ENCODE peak calls at places on chromosomes 7 and 10, in six cellular contexts. One of them, this sample, is unnamed.

GRCh38 chr10:17206210-17206709 is 4.8 kb upstream of the TRDMT1 start:
- DNase-seq in tibial artery: no peak
- DNase-seq in Panc1: no peak
- DNase-seq in astrocyte of the spinal cord: peak
- DNase-seq in fibroblast of lung: peak
- DNase-seq in brain microvascular endothelial cell: peak
- DNase-seq in this sample: peak

GRCh38 chr7:87212478-87212877 is 7.1 kb downstream of the TMEM243 start:
- DNase-seq in tibial artery: no peak
- DNase-seq in Panc1: no peak
- DNase-seq in astrocyte of the spinal cord: no peak
- DNase-seq in fibroblast of lung: no peak
- DNase-seq in brain microvascular endothelial cell: no peak
- DNase-seq in this sample: no peak

GRCh38 chr10:1677307-1677939 is 59.9 kb downstream of the ADARB2 start:
- DNase-seq in tibial artery: no peak
- DNase-seq in Panc1: no peak
- DNase-seq in astrocyte of the spinal cord: no peak
- DNase-seq in fibroblast of lung: no peak
- DNase-seq in brain microvascular endothelial cell: no peak
- DNase-seq in this sample: no peak

GRCh38 chr7:39624935-39625694 is 1.7 kb downstream of the RALA start:
- DNase-seq in tibial artery: no peak
- DNase-seq in Panc1: no peak
- DNase-seq in astrocyte of the spinal cord: no peak
- DNase-seq in fibroblast of lung: peak
- DNase-seq in brain microvascular endothelial cell: no peak
- DNase-seq in this sample: no peak

GRCh38 chr7:36153571-36154097 is 580 bp downstream of the EEPD1 start:
- DNase-seq in tibial artery: peak
- DNase-seq in Panc1: no peak
- DNase-seq in astrocyte of the spinal cord: no peak
- DNase-seq in fibroblast of lung: no peak
- DNase-seq in brain microvascular endothelial cell: no peak
- DNase-seq in this sample: no peak

GRCh38 chr7:132614428-132615076 is 38.3 kb upstream of the PLXNA4 start:
- DNase-seq in tibial artery: peak
- DNase-seq in Panc1: no peak
- DNase-seq in astrocyte of the spinal cord: peak
- DNase-seq in fibroblast of lung: peak
- DNase-seq in brain microvascular endothelial cell: no peak
- DNase-seq in this sample: no peak

GRCh38 chr7:37118029-37118428 is 330.6 kb downstream of the ELMO1 start:
- DNase-seq in tibial artery: no peak
- DNase-seq in Panc1: no peak
- DNase-seq in astrocyte of the spinal cord: no peak
- DNase-seq in fibroblast of lung: no peak
- DNase-seq in brain microvascular endothelial cell: no peak
- DNase-seq in this sample: no peak

GRCh38 chr10:86042161-86042560 is 324.4 kb downstream of the GRID1 start:
- DNase-seq in tibial artery: no peak
- DNase-seq in Panc1: no peak
- DNase-seq in astrocyte of the spinal cord: no peak
- DNase-seq in fibroblast of lung: no peak
- DNase-seq in brain microvascular endothelial cell: no peak
- DNase-seq in this sample: no peak

GRCh38 chr7:104207731-104208420 is at the start of gene ORC5:
- DNase-seq in tibial artery: peak
- DNase-seq in Panc1: peak
- DNase-seq in astrocyte of the spinal cord: peak
- DNase-seq in fibroblast of lung: peak
- DNase-seq in brain microvascular endothelial cell: peak
- DNase-seq in this sample: peak

GRCh38 chr7:44534087-44534486 is 7.0 kb downstream of the NPC1L1 start:
- DNase-seq in tibial artery: no peak
- DNase-seq in Panc1: no peak
- DNase-seq in astrocyte of the spinal cord: no peak
- DNase-seq in fibroblast of lung: peak
- DNase-seq in brain microvascular endothelial cell: no peak
- DNase-seq in this sample: no peak

GRCh38 chr10:124644771-124645170 is 99.4 kb downstream of the FAM53B start:
- DNase-seq in tibial artery: no peak
- DNase-seq in Panc1: no peak
- DNase-seq in astrocyte of the spinal cord: no peak
- DNase-seq in fibroblast of lung: no peak
- DNase-seq in brain microvascular endothelial cell: no peak
- DNase-seq in this sample: no peak

GRCh38 chr10:86253171-86254072 is 113.2 kb downstream of the GRID1 start:
- DNase-seq in tibial artery: no peak
- DNase-seq in Panc1: no peak
- DNase-seq in astrocyte of the spinal cord: no peak
- DNase-seq in fibroblast of lung: no peak
- DNase-seq in brain microvascular endothelial cell: no peak
- DNase-seq in this sample: peak

GRCh38 chr7:93194368-93194767 is 31.9 kb downstream of the HEPACAM2 start:
- DNase-seq in tibial artery: no peak
- DNase-seq in Panc1: no peak
- DNase-seq in astrocyte of the spinal cord: peak
- DNase-seq in fibroblast of lung: peak
- DNase-seq in brain microvascular endothelial cell: peak
- DNase-seq in this sample: peak

GRCh38 chr7:26202019-26202985 is 757 bp downstream of the CBX3 start:
- DNase-seq in tibial artery: peak
- DNase-seq in Panc1: no peak
- DNase-seq in astrocyte of the spinal cord: peak
- DNase-seq in fibroblast of lung: no peak
- DNase-seq in brain microvascular endothelial cell: no peak
- DNase-seq in this sample: peak

GRCh38 chr7:47931788-47932425 is 16.4 kb downstream of the PKD1L1 start:
- DNase-seq in tibial artery: no peak
- DNase-seq in Panc1: no peak
- DNase-seq in astrocyte of the spinal cord: peak
- DNase-seq in fibroblast of lung: no peak
- DNase-seq in brain microvascular endothelial cell: peak
- DNase-seq in this sample: no peak

GRCh38 chr7:93016681-93017349 is 101.0 kb downstream of the SAMD9 start:
- DNase-seq in tibial artery: no peak
- DNase-seq in Panc1: no peak
- DNase-seq in astrocyte of the spinal cord: no peak
- DNase-seq in fibroblast of lung: no peak
- DNase-seq in brain microvascular endothelial cell: no peak
- DNase-seq in this sample: no peak

GRCh38 chr7:139873593-139874374 is 44.7 kb downstream of the TBXAS1 start:
- DNase-seq in tibial artery: no peak
- DNase-seq in Panc1: no peak
- DNase-seq in astrocyte of the spinal cord: no peak
- DNase-seq in fibroblast of lung: no peak
- DNase-seq in brain microvascular endothelial cell: no peak
- DNase-seq in this sample: no peak

GRCh38 chr10:27223964-27224363 is 16.6 kb downstream of the ACBD5 start:
- DNase-seq in tibial artery: peak
- DNase-seq in Panc1: no peak
- DNase-seq in astrocyte of the spinal cord: peak
- DNase-seq in fibroblast of lung: peak
- DNase-seq in brain microvascular endothelial cell: peak
- DNase-seq in this sample: peak

GRCh38 chr7:50667789-50668226 is 102.6 kb upstream of the DDC start:
- DNase-seq in tibial artery: peak
- DNase-seq in Panc1: no peak
- DNase-seq in astrocyte of the spinal cord: no peak
- DNase-seq in fibroblast of lung: peak
- DNase-seq in brain microvascular endothelial cell: no peak
- DNase-seq in this sample: no peak

GRCh38 chr7:1668932-1669485 is 1.1 kb upstream of the ELFN1 start:
- DNase-seq in tibial artery: peak
- DNase-seq in Panc1: no peak
- DNase-seq in astrocyte of the spinal cord: no peak
- DNase-seq in fibroblast of lung: peak
- DNase-seq in brain microvascular endothelial cell: no peak
- DNase-seq in this sample: no peak

GRCh38 chr10:49666685-49667084 is 12.8 kb upstream of the C10orf53 start:
- DNase-seq in tibial artery: no peak
- DNase-seq in Panc1: no peak
- DNase-seq in astrocyte of the spinal cord: no peak
- DNase-seq in fibroblast of lung: no peak
- DNase-seq in brain microvascular endothelial cell: no peak
- DNase-seq in this sample: no peak

DNA sequence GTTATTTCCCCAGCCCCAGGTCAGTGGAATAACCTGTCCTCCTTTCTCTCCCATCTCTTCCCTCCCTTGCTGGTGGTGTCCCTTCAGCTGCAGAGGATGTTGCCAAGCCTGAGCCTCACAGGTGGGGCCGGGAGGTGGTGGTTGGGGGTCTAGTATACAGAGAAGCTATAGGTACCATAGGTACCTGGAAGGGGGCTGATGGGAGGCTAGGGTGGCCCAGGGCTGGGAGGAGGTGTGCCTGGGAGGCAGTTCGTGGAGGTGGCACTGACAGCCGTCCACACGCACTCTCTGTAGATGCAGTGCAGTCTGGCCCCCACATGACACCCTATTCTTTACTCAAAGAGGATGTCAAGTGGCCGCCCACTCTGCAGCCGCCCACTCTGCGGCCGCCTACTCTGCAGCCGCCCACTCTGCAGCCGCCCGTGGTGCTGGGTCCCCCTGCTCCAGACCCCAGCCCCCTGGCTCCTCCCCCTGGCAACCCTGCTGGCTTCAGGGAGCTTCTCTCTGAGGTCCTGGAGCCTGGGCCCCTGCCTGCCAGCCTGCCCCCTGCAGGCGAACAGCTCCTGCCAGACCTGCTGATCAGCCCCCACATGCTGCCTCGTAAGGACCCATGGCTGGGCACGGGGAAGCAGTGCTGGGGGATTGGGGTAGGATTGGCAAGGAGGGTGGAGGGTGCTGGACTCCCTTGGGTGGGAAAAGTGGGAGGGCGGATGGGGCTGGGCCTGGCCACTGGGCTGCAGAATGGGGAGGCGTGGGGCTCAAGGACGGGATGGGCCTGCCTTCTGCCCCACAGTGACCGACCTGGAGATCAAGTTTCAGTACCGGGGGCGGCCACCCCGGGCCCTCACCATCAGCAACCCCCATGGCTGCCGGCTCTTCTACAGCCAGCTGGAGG is 9.5 kb downstream of the IRF5 start:
- DNase-seq in tibial artery: no peak
- DNase-seq in Panc1: no peak
- DNase-seq in astrocyte of the spinal cord: no peak
- DNase-seq in fibroblast of lung: no peak
- DNase-seq in brain microvascular endothelial cell: no peak
- DNase-seq in this sample: no peak
- TF ChIP-seq CTCF in tibial artery: no peak
- TF ChIP-seq CTCF in Panc1: peak
- TF ChIP-seq CTCF in astrocyte of the spinal cord: peak
- TF ChIP-seq CTCF in fibroblast of lung: no peak
- TF ChIP-seq CTCF in brain microvascular endothelial cell: peak
- TF ChIP-seq CTCF in this sample: no peak

GRCh38 chr7:142009142-142009541 is 13.5 kb downstream of the MGAM start:
- DNase-seq in tibial artery: no peak
- DNase-seq in Panc1: no peak
- DNase-seq in astrocyte of the spinal cord: no peak
- DNase-seq in fibroblast of lung: no peak
- DNase-seq in brain microvascular endothelial cell: no peak
- DNase-seq in this sample: no peak

GRCh38 chr7:142018154-142018553 is 22.5 kb downstream of the MGAM start:
- DNase-seq in tibial artery: no peak
- DNase-seq in Panc1: no peak
- DNase-seq in astrocyte of the spinal cord: no peak
- DNase-seq in fibroblast of lung: no peak
- DNase-seq in brain microvascular endothelial cell: no peak
- DNase-seq in this sample: no peak

GRCh38 chr7:142017451-142017850 is 21.8 kb downstream of the MGAM start:
- DNase-seq in tibial artery: no peak
- DNase-seq in Panc1: no peak
- DNase-seq in astrocyte of the spinal cord: no peak
- DNase-seq in fibroblast of lung: no peak
- DNase-seq in brain microvascular endothelial cell: no peak
- DNase-seq in this sample: no peak

GRCh38 chr7:142010952-142011548 is 15.4 kb downstream of the MGAM start:
- DNase-seq in tibial artery: no peak
- DNase-seq in Panc1: no peak
- DNase-seq in astrocyte of the spinal cord: no peak
- DNase-seq in fibroblast of lung: no peak
- DNase-seq in brain microvascular endothelial cell: no peak
- DNase-seq in this sample: no peak

GRCh38 chr7:142012825-142013506 is 17.3 kb downstream of the MGAM start:
- DNase-seq in tibial artery: no peak
- DNase-seq in Panc1: no peak
- DNase-seq in astrocyte of the spinal cord: no peak
- DNase-seq in fibroblast of lung: no peak
- DNase-seq in brain microvascular endothelial cell: peak
- DNase-seq in this sample: peak
- TF ChIP-seq CTCF in tibial artery: no peak
- TF ChIP-seq CTCF in Panc1: no peak
- TF ChIP-seq CTCF in astrocyte of the spinal cord: no peak
- TF ChIP-seq CTCF in fibroblast of lung: no peak
- TF ChIP-seq CTCF in brain microvascular endothelial cell: peak
- TF ChIP-seq CTCF in this sample: no peak

GRCh38 chr10:12800302-12800701 is 201.2 kb downstream of the CCDC3 start:
- DNase-seq in tibial artery: no peak
- DNase-seq in Panc1: no peak
- DNase-seq in astrocyte of the spinal cord: no peak
- DNase-seq in fibroblast of lung: no peak
- DNase-seq in brain microvascular endothelial cell: no peak
- DNase-seq in this sample: no peak
- TF ChIP-seq CTCF in tibial artery: no peak
- TF ChIP-seq CTCF in Panc1: no peak
- TF ChIP-seq CTCF in astrocyte of the spinal cord: no peak
- TF ChIP-seq CTCF in fibroblast of lung: no peak
- TF ChIP-seq CTCF in brain microvascular endothelial cell: peak
- TF ChIP-seq CTCF in this sample: no peak

DNA sequence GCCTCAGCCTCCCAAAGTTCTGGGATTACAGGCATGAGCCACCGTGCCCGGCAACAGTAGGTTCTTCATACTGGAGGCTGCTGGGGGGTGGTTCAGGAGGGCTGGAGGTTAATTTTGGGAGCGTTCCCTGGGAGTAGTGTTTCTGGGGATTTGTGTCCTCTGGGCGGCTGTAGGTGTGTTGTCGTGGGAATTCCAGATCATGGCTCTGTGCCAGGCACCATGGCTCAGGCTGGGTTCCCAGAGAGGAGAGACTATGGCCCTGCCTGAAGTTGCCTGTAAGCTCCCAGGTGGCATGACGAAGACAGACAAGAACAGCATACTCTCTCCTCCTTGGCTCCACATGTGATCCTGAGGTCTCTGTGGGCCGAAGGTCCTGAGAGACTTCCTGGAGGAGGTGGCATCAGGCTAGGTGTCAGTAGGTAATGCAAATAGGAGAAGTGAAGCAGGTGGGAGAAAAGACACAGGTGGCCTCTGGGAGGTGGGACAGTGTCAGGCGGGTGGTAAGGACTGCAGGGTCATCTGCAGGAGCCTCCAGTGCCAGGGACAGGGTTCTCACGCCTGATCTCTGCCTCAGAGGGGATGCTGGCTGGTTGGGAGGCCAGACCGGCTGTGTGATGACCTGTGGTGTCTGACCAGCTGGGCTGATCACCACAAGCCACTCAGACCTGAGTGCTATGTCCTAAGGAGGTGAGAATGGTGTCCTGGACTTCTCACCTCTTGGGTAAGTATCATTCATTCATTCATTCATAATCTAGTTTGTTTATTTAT is 18.7 kb downstream of the CLIP2 start:
- DNase-seq in tibial artery: no peak
- DNase-seq in Panc1: no peak
- DNase-seq in astrocyte of the spinal cord: no peak
- DNase-seq in fibroblast of lung: no peak
- DNase-seq in brain microvascular endothelial cell: no peak
- DNase-seq in this sample: peak
- TF ChIP-seq CTCF in tibial artery: no peak
- TF ChIP-seq CTCF in Panc1: no peak
- TF ChIP-seq CTCF in astrocyte of the spinal cord: no peak
- TF ChIP-seq CTCF in fibroblast of lung: no peak
- TF ChIP-seq CTCF in brain microvascular endothelial cell: no peak
- TF ChIP-seq CTCF in this sample: no peak

GRCh38 chr10:111856631-111857030 is 326.9 kb downstream of the GPAM start:
- DNase-seq in tibial artery: no peak
- DNase-seq in Panc1: no peak
- DNase-seq in astrocyte of the spinal cord: no peak
- DNase-seq in fibroblast of lung: no peak
- DNase-seq in brain microvascular endothelial cell: no peak
- DNase-seq in this sample: peak
- TF ChIP-seq CTCF in tibial artery: no peak
- TF ChIP-seq CTCF in Panc1: peak
- TF ChIP-seq CTCF in astrocyte of the spinal cord: peak
- TF ChIP-seq CTCF in fibroblast of lung: peak
- TF ChIP-seq CTCF in brain microvascular endothelial cell: no peak
- TF ChIP-seq CTCF in this sample: peak

This sample was measured in MCF 10A.